ENCODE peak calls at places on chromosomes 2 and 18, in eight cellular contexts. N is AG08395; H is HuH-7.5; V is H54; Q is nucleus accumbens; A is SW 1271; L is esophagus squamous epithelium; T is stimulated activated CD8-positive, alpha-beta memory T cell treated with anti-CD3 and anti-CD28 coated beads, Interleukin-15, amount 100 ng/mL, for 1 hour. S is an unnamed sample.

GRCh38 chr2:27737676-27738348 is 33.7 kb upstream of the MRPL33 start:
- DNase-seq in N (peak; percentile 63), H (peak; percentile 63), V (no peak), Q (no peak), A (no peak), L (no peak), T (no peak), S (no peak)

GRCh38 chr18:23134780-23135678 is at the start of gene CABLES1:
- DNase-seq in N (peak; percentile 47), H (peak; percentile 77), V (peak; percentile 69), Q (peak; percentile 40), A (peak; percentile 22), L (no peak), T (no peak), S (peak; percentile 94)

GRCh38 chr18:37538526-37539205 is 26.9 kb downstream of the CELF4 start:
- DNase-seq in N (no peak), H (no peak), V (no peak), Q (no peak), A (no peak), L (no peak), T (no peak), S (no peak)

GRCh38 chr2:135638825-135639224 is 102.8 kb upstream of the UBXN4 start:
- DNase-seq in N (no peak), H (no peak), V (no peak), Q (no peak), A (no peak), L (no peak), T (no peak), S (no peak)

GRCh38 chr2:33380661-33381183 is 95.7 kb upstream of the RASGRP3 start:
- DNase-seq in N (no peak), H (no peak), V (no peak), Q (no peak), A (no peak), L (no peak), T (no peak), S (no peak)

GRCh38 chr18:38966846-38967245 is 1401.2 kb upstream of the CELF4 start:
- DNase-seq in N (no peak), H (no peak), V (no peak), Q (no peak), A (no peak), L (no peak), T (no peak), S (no peak)

GRCh38 chr2:176130153-176130916 is 830 bp downstream of the HOXD8 start:
- DNase-seq in N (peak; percentile 66), H (no peak), V (peak; percentile 57), Q (no peak), A (no peak), L (no peak), T (no peak), S (no peak)

GRCh38 chr18:46563317-46563716 is 93.7 kb downstream of the LOXHD1 start:
- DNase-seq in N (no peak), H (no peak), V (no peak), Q (no peak), A (no peak), L (no peak), T (no peak), S (peak; percentile 85)

GRCh38 chr2:201235865-201236811 is 24.2 kb upstream of the CASP8 start:
- DNase-seq in N (peak; percentile 81), H (no peak), V (no peak), Q (no peak), A (peak; percentile 56), L (peak; percentile 2), T (peak; percentile 16), S (peak; percentile 29)

GRCh38 chr18:26655010-26655613 is 106.8 kb upstream of the KCTD1 start:
- DNase-seq in N (no peak), H (no peak), V (no peak), Q (no peak), A (no peak), L (no peak), T (no peak), S (no peak)

GRCh38 chr2:62032096-62032495 is 126.6 kb downstream of the COMMD1 start:
- DNase-seq in N (no peak), H (no peak), V (no peak), Q (no peak), A (no peak), L (no peak), T (no peak), S (no peak)

GRCh38 chr2:222303828-222304736 is 5.3 kb upstream of the PAX3 start:
- DNase-seq in N (no peak), H (no peak), V (no peak), Q (no peak), A (no peak), L (no peak), T (no peak), S (no peak)

GRCh38 chr2:68046642-68047240 is 16.1 kb downstream of the C1D start:
- DNase-seq in N (no peak), H (no peak), V (no peak), Q (no peak), A (no peak), L (no peak), T (no peak), S (no peak)

GRCh38 chr2:8729939-8730338 is 48.1 kb downstream of the ID2 start:
- DNase-seq in N (no peak), H (no peak), V (no peak), Q (no peak), A (no peak), L (no peak), T (no peak), S (no peak)

S was measured in NCI-H146.